ENCODE peak calls at places on chromosomes 16 and 17, in nine cellular contexts. One of them, this sample, is unnamed.

GRCh38 chr16:14531101-14531500 is 99.0 kb downstream of the PARN start:
- DNase-seq in Peyer's patch: no peak
- DNase-seq in prostate gland: no peak
- DNase-seq in cardiac muscle cell: no peak
- DNase-seq in mammary epithelial cell: no peak
- DNase-seq in astrocyte of the spinal cord: no peak
- DNase-seq in hepatocyte: no peak
- DNase-seq in stomach: no peak
- DNase-seq in left ventricle myocardium inferior: no peak
- DNase-seq in this sample: no peak

GRCh38 chr17:54626146-54626703 is 274.4 kb upstream of the TOM1L1 start:
- DNase-seq in Peyer's patch: no peak
- DNase-seq in prostate gland: no peak
- DNase-seq in astrocyte of the spinal cord: no peak
- DNase-seq in cardiac muscle cell: peak; percentile 1
- DNase-seq in stomach: no peak
- DNase-seq in left ventricle myocardium inferior: no peak
- DNase-seq in hepatocyte: no peak
- DNase-seq in mammary epithelial cell: no peak
- DNase-seq in this sample: no peak

GRCh38 chr16:23469814-23470213 is 16.8 kb upstream of the COG7 start:
- DNase-seq in cardiac muscle cell: no peak
- DNase-seq in prostate gland: peak; percentile 50
- DNase-seq in Peyer's patch: no peak
- DNase-seq in stomach: no peak
- DNase-seq in left ventricle myocardium inferior: no peak
- DNase-seq in mammary epithelial cell: peak; percentile 82
- DNase-seq in hepatocyte: no peak
- DNase-seq in astrocyte of the spinal cord: peak; percentile 33
- DNase-seq in this sample: peak; percentile 19

GRCh38 chr17:75356260-75356937 is 49.1 kb downstream of the GRB2 start:
- DNase-seq in left ventricle myocardium inferior: no peak
- DNase-seq in mammary epithelial cell: no peak
- DNase-seq in cardiac muscle cell: no peak
- DNase-seq in Peyer's patch: no peak
- DNase-seq in prostate gland: no peak
- DNase-seq in stomach: no peak
- DNase-seq in hepatocyte: no peak
- DNase-seq in astrocyte of the spinal cord: no peak
- DNase-seq in this sample: no peak

GRCh38 chr17:75779987-75780889 is 4.4 kb upstream of the UNK start:
- DNase-seq in stomach: no peak
- DNase-seq in prostate gland: no peak
- DNase-seq in Peyer's patch: no peak
- DNase-seq in hepatocyte: no peak
- DNase-seq in cardiac muscle cell: no peak
- DNase-seq in left ventricle myocardium inferior: no peak
- DNase-seq in mammary epithelial cell: no peak
- DNase-seq in astrocyte of the spinal cord: no peak
- DNase-seq in this sample: no peak

GRCh38 chr17:27348196-27348595 is 54.3 kb downstream of the WSB1 start:
- DNase-seq in astrocyte of the spinal cord: no peak
- DNase-seq in mammary epithelial cell: no peak
- DNase-seq in prostate gland: no peak
- DNase-seq in left ventricle myocardium inferior: no peak
- DNase-seq in Peyer's patch: no peak
- DNase-seq in stomach: no peak
- DNase-seq in cardiac muscle cell: no peak
- DNase-seq in hepatocyte: no peak
- DNase-seq in this sample: no peak

GRCh38 chr16:31073073-31073822 is 792 bp downstream of the ZNF668 start:
- DNase-seq in left ventricle myocardium inferior: peak; percentile 93
- DNase-seq in cardiac muscle cell: peak; percentile 95
- DNase-seq in stomach: peak; percentile 92
- DNase-seq in prostate gland: peak; percentile 91
- DNase-seq in mammary epithelial cell: peak; percentile 91
- DNase-seq in hepatocyte: peak; percentile 95
- DNase-seq in Peyer's patch: peak; percentile 92
- DNase-seq in astrocyte of the spinal cord: peak; percentile 94
- DNase-seq in this sample: peak; percentile 88

GRCh38 chr17:40361925-40362695 is 2.4 kb downstream of the GJD3 start:
- DNase-seq in hepatocyte: no peak
- DNase-seq in astrocyte of the spinal cord: no peak
- DNase-seq in Peyer's patch: no peak
- DNase-seq in prostate gland: no peak
- DNase-seq in cardiac muscle cell: no peak
- DNase-seq in left ventricle myocardium inferior: no peak
- DNase-seq in mammary epithelial cell: no peak
- DNase-seq in stomach: no peak
- DNase-seq in this sample: no peak

DNA sequence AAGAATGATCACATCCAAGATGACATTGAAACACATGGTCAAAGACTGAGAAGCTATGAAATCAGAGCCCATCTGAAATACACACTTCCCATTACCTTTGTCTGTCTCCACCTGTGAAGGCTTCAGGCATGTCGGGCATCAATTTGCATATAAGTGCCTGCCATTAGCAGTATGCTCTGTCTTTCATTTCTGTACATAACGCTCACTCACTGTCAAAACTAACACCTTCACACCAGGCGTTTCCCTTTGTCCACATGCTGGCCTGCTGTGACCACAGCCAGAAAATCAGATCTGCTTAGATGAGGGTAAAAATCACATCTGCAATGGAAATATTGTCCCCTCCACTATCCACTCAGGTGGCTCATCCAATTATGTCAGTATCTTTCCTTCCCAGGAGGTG is 524.8 kb downstream of the TOX3 start:
- DNase-seq in prostate gland: no peak
- DNase-seq in Peyer's patch: no peak
- DNase-seq in hepatocyte: no peak
- DNase-seq in left ventricle myocardium inferior: no peak
- DNase-seq in stomach: no peak
- DNase-seq in astrocyte of the spinal cord: no peak
- DNase-seq in cardiac muscle cell: no peak
- DNase-seq in mammary epithelial cell: no peak
- DNase-seq in this sample: no peak
- TF ChIP-seq CTCF in prostate gland: no peak
- TF ChIP-seq CTCF in Peyer's patch: no peak
- TF ChIP-seq CTCF in hepatocyte: no peak
- TF ChIP-seq CTCF in left ventricle myocardium inferior: no peak
- TF ChIP-seq CTCF in stomach: no peak
- TF ChIP-seq CTCF in astrocyte of the spinal cord: no peak
- TF ChIP-seq CTCF in cardiac muscle cell: no peak
- TF ChIP-seq CTCF in mammary epithelial cell: no peak
- TF ChIP-seq CTCF in this sample: no peak

GRCh38 chr16:80936410-80936809 is 70.3 kb downstream of the CMC2 start:
- DNase-seq in Peyer's patch: no peak
- DNase-seq in cardiac muscle cell: no peak
- DNase-seq in left ventricle myocardium inferior: no peak
- DNase-seq in mammary epithelial cell: no peak
- DNase-seq in hepatocyte: no peak
- DNase-seq in prostate gland: no peak
- DNase-seq in astrocyte of the spinal cord: peak; percentile 51
- DNase-seq in stomach: no peak
- DNase-seq in this sample: peak; percentile 64

GRCh38 chr16:80931985-80932720 is 74.5 kb downstream of the CMC2 start:
- DNase-seq in cardiac muscle cell: peak; percentile 62
- DNase-seq in mammary epithelial cell: peak; percentile 12
- DNase-seq in left ventricle myocardium inferior: peak; percentile 82
- DNase-seq in prostate gland: peak; percentile 74
- DNase-seq in hepatocyte: peak; percentile 74
- DNase-seq in Peyer's patch: no peak
- DNase-seq in stomach: peak; percentile 59
- DNase-seq in astrocyte of the spinal cord: peak; percentile 64
- DNase-seq in this sample: peak; percentile 83

GRCh38 chr16:80935691-80936090 is 71.0 kb downstream of the CMC2 start:
- DNase-seq in stomach: no peak
- DNase-seq in hepatocyte: no peak
- DNase-seq in prostate gland: no peak
- DNase-seq in Peyer's patch: no peak
- DNase-seq in mammary epithelial cell: no peak
- DNase-seq in astrocyte of the spinal cord: no peak
- DNase-seq in cardiac muscle cell: no peak
- DNase-seq in left ventricle myocardium inferior: no peak
- DNase-seq in this sample: no peak

GRCh38 chr16:80932725-80933124 is 74.0 kb downstream of the CMC2 start:
- DNase-seq in hepatocyte: no peak
- DNase-seq in mammary epithelial cell: peak; percentile 50
- DNase-seq in stomach: peak; percentile 28
- DNase-seq in astrocyte of the spinal cord: peak; percentile 89
- DNase-seq in Peyer's patch: no peak
- DNase-seq in cardiac muscle cell: no peak
- DNase-seq in prostate gland: peak; percentile 46
- DNase-seq in left ventricle myocardium inferior: peak; percentile 48
- DNase-seq in this sample: peak; percentile 95

DNA sequence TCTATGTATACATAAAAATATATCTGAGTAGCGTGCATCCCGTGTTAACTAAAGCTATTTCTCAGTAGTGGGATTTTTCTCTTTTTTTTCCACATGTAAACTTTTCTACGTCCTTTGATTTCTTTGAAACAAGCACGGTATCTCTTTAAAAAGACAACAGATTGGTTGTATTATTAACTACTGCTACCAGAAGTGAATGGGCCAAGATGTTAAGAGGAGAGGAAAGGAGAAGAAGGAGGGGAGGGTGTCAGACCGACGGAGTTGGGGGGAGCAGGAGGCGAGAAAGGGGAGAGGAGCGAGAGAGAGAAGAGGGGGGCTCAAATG is 75.1 kb downstream of the CMC2 start:
- DNase-seq in prostate gland: no peak
- DNase-seq in Peyer's patch: no peak
- DNase-seq in left ventricle myocardium inferior: no peak
- DNase-seq in hepatocyte: no peak
- DNase-seq in astrocyte of the spinal cord: no peak
- DNase-seq in stomach: no peak
- DNase-seq in mammary epithelial cell: no peak
- DNase-seq in cardiac muscle cell: no peak
- DNase-seq in this sample: no peak
- H3K4me3 ChIP-seq in prostate gland: peak overlapping the region; percentile 38
- H3K4me3 ChIP-seq in Peyer's patch: peak overlapping the region; percentile 50
- H3K4me3 ChIP-seq in left ventricle myocardium inferior: peak overlapping the region; percentile 61
- H3K4me3 ChIP-seq in hepatocyte: peak overlapping the region; percentile 32
- H3K4me3 ChIP-seq in astrocyte of the spinal cord: peak overlapping the region; percentile 41
- H3K4me3 ChIP-seq in stomach: peak overlapping the region; percentile 51
- H3K4me3 ChIP-seq in mammary epithelial cell: peak overlapping the region; percentile 23
- H3K4me3 ChIP-seq in cardiac muscle cell: peak overlapping the region; percentile 24
- H3K4me3 ChIP-seq in this sample: peak overlapping the region; percentile 65

GRCh38 chr17:17567631-17568030 is 23.9 kb downstream of the PEMT start:
- DNase-seq in stomach: peak; percentile 82
- DNase-seq in left ventricle myocardium inferior: peak; percentile 76
- DNase-seq in cardiac muscle cell: no peak
- DNase-seq in Peyer's patch: no peak
- DNase-seq in prostate gland: peak; percentile 92
- DNase-seq in mammary epithelial cell: no peak
- DNase-seq in hepatocyte: peak; percentile 59
- DNase-seq in astrocyte of the spinal cord: peak; percentile 27
- DNase-seq in this sample: peak; percentile 79

GRCh38 chr17:17570207-17570797 is 21.2 kb downstream of the PEMT start:
- DNase-seq in astrocyte of the spinal cord: peak; percentile 17
- DNase-seq in Peyer's patch: no peak
- DNase-seq in hepatocyte: peak; percentile 70
- DNase-seq in cardiac muscle cell: peak; percentile 72
- DNase-seq in stomach: peak; percentile 77
- DNase-seq in mammary epithelial cell: no peak
- DNase-seq in left ventricle myocardium inferior: peak; percentile 54
- DNase-seq in prostate gland: peak; percentile 57
- DNase-seq in this sample: peak; percentile 40

GRCh38 chr17:17569691-17570090 is 21.8 kb downstream of the PEMT start:
- DNase-seq in astrocyte of the spinal cord: no peak
- DNase-seq in hepatocyte: no peak
- DNase-seq in stomach: no peak
- DNase-seq in cardiac muscle cell: no peak
- DNase-seq in mammary epithelial cell: no peak
- DNase-seq in Peyer's patch: no peak
- DNase-seq in left ventricle myocardium inferior: peak; percentile 65
- DNase-seq in prostate gland: no peak
- DNase-seq in this sample: no peak

GRCh38 chr17:17567114-17567513 is 24.4 kb downstream of the PEMT start:
- DNase-seq in Peyer's patch: no peak
- DNase-seq in left ventricle myocardium inferior: peak; percentile 73
- DNase-seq in prostate gland: no peak
- DNase-seq in astrocyte of the spinal cord: no peak
- DNase-seq in hepatocyte: no peak
- DNase-seq in stomach: peak; percentile 64
- DNase-seq in cardiac muscle cell: no peak
- DNase-seq in mammary epithelial cell: no peak
- DNase-seq in this sample: no peak

GRCh38 chr17:17568772-17569195 is 22.7 kb downstream of the PEMT start:
- DNase-seq in stomach: peak; percentile 92
- DNase-seq in cardiac muscle cell: peak; percentile 81
- DNase-seq in Peyer's patch: peak; percentile 29
- DNase-seq in astrocyte of the spinal cord: peak; percentile 31
- DNase-seq in hepatocyte: peak; percentile 81
- DNase-seq in left ventricle myocardium inferior: peak; percentile 81
- DNase-seq in mammary epithelial cell: peak; percentile 28
- DNase-seq in prostate gland: peak; percentile 76
- DNase-seq in this sample: peak; percentile 37
- TF ChIP-seq CTCF in stomach: no peak
- TF ChIP-seq CTCF in cardiac muscle cell: peak; percentile 81
- TF ChIP-seq CTCF in Peyer's patch: no peak
- TF ChIP-seq CTCF in astrocyte of the spinal cord: peak; percentile 91
- TF ChIP-seq CTCF in hepatocyte: peak; percentile 72
- TF ChIP-seq CTCF in left ventricle myocardium inferior: peak; percentile 80
- TF ChIP-seq CTCF in mammary epithelial cell: peak; percentile 92
- TF ChIP-seq CTCF in prostate gland: peak; percentile 69
- TF ChIP-seq CTCF in this sample: peak; percentile 88

GRCh38 chr17:61402073-61402541 is 2.5 kb downstream of the TBX2 start:
- DNase-seq in stomach: no peak
- DNase-seq in prostate gland: no peak
- DNase-seq in hepatocyte: no peak
- DNase-seq in cardiac muscle cell: no peak
- DNase-seq in mammary epithelial cell: no peak
- DNase-seq in Peyer's patch: no peak
- DNase-seq in astrocyte of the spinal cord: no peak
- DNase-seq in left ventricle myocardium inferior: no peak
- DNase-seq in this sample: no peak

GRCh38 chr17:61400058-61400785 is 579 bp downstream of the TBX2 start:
- DNase-seq in Peyer's patch: no peak
- DNase-seq in mammary epithelial cell: peak; percentile 27
- DNase-seq in stomach: no peak
- DNase-seq in prostate gland: no peak
- DNase-seq in astrocyte of the spinal cord: no peak
- DNase-seq in hepatocyte: peak; percentile 42
- DNase-seq in cardiac muscle cell: peak; percentile 63
- DNase-seq in left ventricle myocardium inferior: no peak
- DNase-seq in this sample: peak; percentile 51

GRCh38 chr17:61399131-61400057 is at the start of gene TBX2:
- DNase-seq in mammary epithelial cell: peak; percentile 63
- DNase-seq in cardiac muscle cell: peak; percentile 94
- DNase-seq in hepatocyte: peak; percentile 87
- DNase-seq in Peyer's patch: no peak
- DNase-seq in left ventricle myocardium inferior: peak; percentile 88
- DNase-seq in stomach: peak; percentile 51
- DNase-seq in prostate gland: no peak
- DNase-seq in astrocyte of the spinal cord: peak; percentile 81
- DNase-seq in this sample: peak; percentile 94

GRCh38 chr17:61401280-61402072 is 1.8 kb downstream of the TBX2 start:
- DNase-seq in prostate gland: no peak
- DNase-seq in left ventricle myocardium inferior: no peak
- DNase-seq in astrocyte of the spinal cord: no peak
- DNase-seq in hepatocyte: no peak
- DNase-seq in Peyer's patch: no peak
- DNase-seq in cardiac muscle cell: peak; percentile 29
- DNase-seq in mammary epithelial cell: no peak
- DNase-seq in stomach: no peak
- DNase-seq in this sample: peak; percentile 34

GRCh38 chr17:61400786-61401279 is 1.2 kb downstream of the TBX2 start:
- DNase-seq in astrocyte of the spinal cord: no peak
- DNase-seq in mammary epithelial cell: no peak
- DNase-seq in stomach: no peak
- DNase-seq in prostate gland: no peak
- DNase-seq in left ventricle myocardium inferior: no peak
- DNase-seq in cardiac muscle cell: peak; percentile 24
- DNase-seq in hepatocyte: no peak
- DNase-seq in Peyer's patch: no peak
- DNase-seq in this sample: peak; percentile 49
- H3K4me3 ChIP-seq in astrocyte of the spinal cord: peak overlapping the region; percentile 49
- H3K4me3 ChIP-seq in mammary epithelial cell: no peak overlapping the region
- H3K4me3 ChIP-seq in stomach: peak overlapping the region; percentile 51
- H3K4me3 ChIP-seq in prostate gland: peak overlapping the region; percentile 56
- H3K4me3 ChIP-seq in left ventricle myocardium inferior: peak overlapping the region; percentile 77
- H3K4me3 ChIP-seq in cardiac muscle cell: peak overlapping the region; percentile 63
- H3K4me3 ChIP-seq in hepatocyte: peak overlapping the region; percentile 65
- H3K4me3 ChIP-seq in Peyer's patch: peak overlapping the region; percentile 48
- H3K4me3 ChIP-seq in this sample: peak overlapping the region; percentile 82

This sample was measured in fibroblast of the aortic adventitia.